ENCODE peak calls at places on chromosome 15, in six cellular contexts. M is HCT116, H is stomach, O is endothelial cell of umbilical vein, Z is HepG2, U is suprapubic skin. F is an unnamed sample.

GRCh38 chr15:48862705-48863104 is 15.2 kb upstream of the EID1 start:
- DNase-seq in Z (no peak), M (no peak), H (no peak), U (no peak), O (no peak), F (no peak)

GRCh38 chr15:61171190-61171589 is 57.9 kb downstream of the RORA start:
- DNase-seq in O (no peak), U (no peak), H (no peak), Z (no peak), M (no peak), F (no peak)

GRCh38 chr15:40340740-40341400 is at the start of gene CCDC9B:
- DNase-seq in U (peak), M (peak), O (peak), Z (peak), H (peak), F (no peak)

GRCh38 chr15:76204558-76204845 is 106.8 kb downstream of the ETFA start:
- DNase-seq in U (no peak), M (no peak), H (no peak), Z (no peak), O (no peak), F (no peak)

GRCh38 chr15:35168464-35168863 is 83.4 kb upstream of the NANOGP8 start:
- DNase-seq in M (no peak), H (no peak), O (peak), Z (no peak), U (no peak), F (no peak)

GRCh38 chr15:96444865-96445264 is 114.4 kb downstream of the NR2F2 start:
- DNase-seq in O (no peak), M (no peak), Z (no peak), U (no peak), H (no peak), F (no peak)

GRCh38 chr15:88635343-88635742 is 3.5 kb upstream of the ISG20 start:
- DNase-seq in U (no peak), Z (no peak), M (no peak), O (no peak), H (no peak), F (no peak)

GRCh38 chr15:22808761-22809280 is 22.4 kb downstream of the NIPA1 start:
- DNase-seq in U (peak), M (no peak), Z (no peak), O (no peak), H (no peak), F (no peak)

GRCh38 chr15:40289140-40289775 is 6.4 kb upstream of the ANKRD63 start:
- DNase-seq in H (peak), U (no peak), Z (no peak), O (no peak), M (no peak), F (no peak)

GRCh38 chr15:64773606-64774555 is 1.5 kb downstream of the RBPMS2 start:
- DNase-seq in Z (no peak), O (no peak), M (no peak), U (no peak), H (no peak), F (no peak)

GRCh38 chr15:33675246-33675645 is 293.1 kb upstream of the CHRM5 start:
- DNase-seq in O (peak), U (no peak), M (peak), Z (no peak), H (no peak), F (no peak)

GRCh38 chr15:77474310-77474986 is 53.8 kb downstream of the HMG20A start:
- DNase-seq in H (no peak), M (no peak), U (no peak), Z (no peak), O (no peak), F (no peak)

GRCh38 chr15:31338879-31339557 is 12.4 kb downstream of the KLF13 start:
- DNase-seq in M (no peak), Z (peak), U (no peak), O (peak), H (no peak), F (no peak)

GRCh38 chr15:38054488-38054887 is 120.0 kb downstream of the TMCO5A start:
- DNase-seq in M (no peak), U (no peak), H (no peak), Z (no peak), O (no peak), F (no peak)

DNA sequence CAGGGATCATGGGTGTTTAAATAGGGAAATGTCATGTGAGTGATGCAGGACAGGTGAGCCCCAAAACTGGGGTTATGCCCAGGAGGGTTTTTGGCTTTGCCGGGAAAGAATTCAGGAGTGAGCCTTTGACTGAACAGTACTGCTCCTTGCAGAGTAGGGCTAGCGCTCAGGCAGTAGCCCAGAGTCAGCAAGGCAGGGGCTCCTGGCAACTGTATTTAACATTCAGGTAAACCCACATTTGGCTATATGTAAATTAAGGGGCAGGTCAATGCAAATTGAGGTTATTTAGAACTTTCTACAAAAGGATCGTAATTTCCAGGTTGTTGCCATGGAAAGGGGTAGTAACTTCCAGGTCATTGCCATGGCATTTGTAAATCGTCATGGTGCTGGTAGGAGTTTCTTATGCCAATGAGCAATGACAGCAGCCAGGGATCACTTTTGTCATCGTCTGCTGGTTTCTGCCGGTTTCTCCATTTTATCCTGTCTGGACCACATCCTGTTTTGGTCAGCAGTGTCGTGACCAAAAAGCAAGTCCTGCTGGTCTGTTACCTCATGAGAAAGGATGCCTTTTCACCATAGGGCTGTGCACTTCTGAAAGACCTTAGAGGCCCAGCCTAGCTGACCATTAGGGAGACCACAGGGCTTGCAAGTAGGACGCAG is 24.3 kb downstream of the MTHFS start:
- DNase-seq in O (no peak), U (no peak), Z (no peak), H (no peak), M (no peak), F (no peak)
- TF ChIP-seq POLR2AphosphoS5 in O (no peak), U (no peak), Z (no peak), H (no peak), M (no peak), F (no peak)

GRCh38 chr15:100281096-100281917 is 60.5 kb downstream of the ADAMTS17 start:
- DNase-seq in O (no peak), Z (no peak), M (no peak), U (no peak), H (no peak), F (no peak)

GRCh38 chr15:100279849-100280248 is 61.9 kb downstream of the ADAMTS17 start:
- DNase-seq in Z (no peak), U (no peak), M (no peak), H (no peak), O (no peak), F (no peak)

GRCh38 chr15:100284191-100284590 is 57.6 kb downstream of the ADAMTS17 start:
- DNase-seq in O (no peak), H (no peak), Z (no peak), M (no peak), U (no peak), F (no peak)

GRCh38 chr15:100285641-100286295 is 56.0 kb downstream of the ADAMTS17 start:
- DNase-seq in U (no peak), M (no peak), H (no peak), O (no peak), Z (no peak), F (no peak)

DNA sequence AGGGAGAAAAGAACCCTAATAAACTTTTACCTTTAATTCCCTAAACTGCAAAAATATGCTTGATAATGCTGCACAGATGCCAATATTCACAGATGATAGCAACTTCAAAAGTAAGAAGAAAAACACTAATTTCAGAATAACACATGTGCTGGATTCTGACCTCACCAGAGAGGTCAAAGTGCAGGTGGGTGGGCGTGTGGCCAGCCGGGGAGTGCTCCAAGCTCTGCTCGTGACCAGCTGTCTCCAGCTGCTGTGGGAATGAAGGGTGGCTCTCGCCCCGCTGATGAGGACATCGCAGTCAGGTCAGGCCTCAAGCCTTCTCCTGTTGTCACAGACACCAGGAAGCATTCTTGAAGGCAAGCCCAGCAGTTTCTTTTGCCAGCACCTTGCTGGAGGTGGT is 57.1 kb downstream of the ADAMTS17 start:
- DNase-seq in U (no peak), O (no peak), H (peak), M (no peak), Z (no peak), F (no peak)
- TF ChIP-seq POLR2AphosphoS5 in U (no peak), O (no peak), H (peak), M (no peak), Z (no peak), F (no peak)

GRCh38 chr15:79310985-79311900 is at the start of gene TMED3:
- DNase-seq in M (peak), U (no peak), H (peak), O (peak), Z (peak), F (peak)
- TF ChIP-seq POLR2AphosphoS5 in M (peak), U (no peak), H (peak), O (peak), Z (peak), F (peak)

GRCh38 chr15:83930813-83931212 is 276.9 kb downstream of the ADAMTSL3 start:
- DNase-seq in O (no peak), U (no peak), H (no peak), Z (peak), M (no peak), F (no peak)
- TF ChIP-seq POLR2AphosphoS5 in O (no peak), U (no peak), H (no peak), Z (no peak), M (no peak), F (no peak)

GRCh38 chr15:69080958-69081248 is 66.4 kb downstream of the NOX5 start:
- DNase-seq in Z (no peak), H (no peak), O (no peak), M (no peak), U (no peak), F (no peak)
- TF ChIP-seq POLR2AphosphoS5 in Z (no peak), H (no peak), O (no peak), M (no peak), U (no peak), F (no peak)

GRCh38 chr15:73691398-73691797 is 7.2 kb downstream of the CD276 start:
- DNase-seq in Z (no peak), U (peak), O (peak), M (no peak), H (peak), F (no peak)

GRCh38 chr15:73685561-73685960 is 1.4 kb downstream of the CD276 start:
- DNase-seq in O (peak), H (no peak), U (no peak), M (no peak), Z (no peak), F (no peak)

GRCh38 chr15:73686781-73687256 is 2.6 kb downstream of the CD276 start:
- DNase-seq in M (no peak), H (no peak), U (peak), Z (no peak), O (peak), F (no peak)

GRCh38 chr15:73685981-73686380 is 1.8 kb downstream of the CD276 start:
- DNase-seq in O (no peak), U (no peak), M (no peak), Z (no peak), H (no peak), F (no peak)

GRCh38 chr15:73688455-73688854 is 4.3 kb downstream of the CD276 start:
- DNase-seq in O (peak), H (no peak), Z (no peak), M (no peak), U (peak), F (no peak)
- TF ChIP-seq POLR2AphosphoS5 in O (no peak), H (no peak), Z (no peak), M (no peak), U (no peak), F (no peak)

GRCh38 chr15:69304176-69304533 is 5.4 kb downstream of the PAQR5 start:
- DNase-seq in M (peak), Z (peak), U (no peak), H (no peak), O (no peak), F (no peak)
- TF ChIP-seq POLR2AphosphoS5 in M (no peak), Z (no peak), U (no peak), H (peak), O (no peak), F (no peak)